ENCODE peak calls at places on chromosome 18, in seven cellular contexts. M is breast epithelium; Z is psoas muscle; P is transverse colon; K is activated CD4-positive, alpha-beta T cell treated with anti-CD3 and anti-CD28 coated beads, Interleukin-2, amount 50 U/mL, for 1 hour; D is stimulated activated CD4-positive, alpha-beta T cell treated with anti-CD3 and anti-CD28 coated beads, Interleukin-15, amount 100 ng/mL, for 24 hours; X is HFFc6. T is an unnamed sample.

GRCh38 chr18:63003899-63004298 is 288.6 kb downstream of the PHLPP1 start:
- DNase-seq in M (no peak), Z (no peak), P (no peak), K (no peak), D (no peak), X (no peak), T (no peak)

GRCh38 chr18:73646772-73647171 is 500.9 kb downstream of the FBXO15 start:
- DNase-seq in M (no peak), Z (no peak), P (no peak), K (no peak), D (no peak), X (peak; percentile 67), T (no peak)

GRCh38 chr18:11767935-11768334 is 78.9 kb downstream of the GNAL start:
- DNase-seq in M (no peak), Z (no peak), P (no peak), K (no peak), D (no peak), X (peak; percentile 16), T (no peak)

GRCh38 chr18:79510046-79510685 is 114.4 kb downstream of the NFATC1 start:
- DNase-seq in M (no peak), Z (peak; percentile 38), P (no peak), K (no peak), D (no peak), X (no peak), T (no peak)

GRCh38 chr18:79572093-79572780 is 107.4 kb upstream of the CTDP1 start:
- DNase-seq in M (no peak), Z (peak; percentile 49), P (no peak), K (no peak), D (no peak), X (no peak), T (no peak)

GRCh38 chr18:61882296-61883004 is 10.4 kb downstream of the RNF152 start:
- DNase-seq in M (peak; percentile 60), Z (no peak), P (no peak), K (no peak), D (no peak), X (peak; percentile 90), T (no peak)

GRCh38 chr18:51537487-51537886 is 340.0 kb upstream of the MEX3C start:
- DNase-seq in M (peak; percentile 50), Z (no peak), P (peak; percentile 19), K (no peak), D (peak; percentile 12), X (no peak), T (no peak)

GRCh38 chr18:38565513-38565912 is 999.9 kb upstream of the CELF4 start:
- DNase-seq in M (no peak), Z (no peak), P (no peak), K (no peak), D (no peak), X (no peak), T (no peak)

GRCh38 chr18:67417864-67418523 is 98.5 kb downstream of the DSEL start:
- DNase-seq in M (no peak), Z (no peak), P (no peak), K (no peak), D (peak; percentile 1), X (peak; percentile 30), T (no peak)

GRCh38 chr18:33578371-33579146 is 540 bp downstream of the ASXL3 start:
- DNase-seq in M (no peak), Z (peak; percentile 57), P (peak; percentile 41), K (no peak), D (no peak), X (no peak), T (no peak)

GRCh38 chr18:77749189-77749588 is 499.5 kb downstream of the GALR1 start:
- DNase-seq in M (no peak), Z (no peak), P (no peak), K (no peak), D (peak; percentile 21), X (no peak), T (no peak)

GRCh38 chr18:10041180-10041579 is 127.4 kb downstream of the VAPA start:
- DNase-seq in M (no peak), Z (peak; percentile 87), P (peak; percentile 55), K (no peak), D (no peak), X (no peak), T (no peak)

GRCh38 chr18:9570255-9570654 is 44.1 kb downstream of the PPP4R1 start:
- DNase-seq in M (no peak), Z (no peak), P (no peak), K (no peak), D (no peak), X (no peak), T (no peak)

GRCh38 chr18:75405341-75405740 is 22.2 kb downstream of the SMIM21 start:
- DNase-seq in M (no peak), Z (no peak), P (no peak), K (no peak), D (no peak), X (peak; percentile 34), T (no peak)

GRCh38 chr18:59024829-59025228 is 114.9 kb upstream of the SEC11C start:
- DNase-seq in M (no peak), Z (no peak), P (no peak), K (no peak), D (no peak), X (peak; percentile 25), T (no peak)

GRCh38 chr18:9577361-9577760 is 37.0 kb downstream of the PPP4R1 start:
- DNase-seq in M (no peak), Z (no peak), P (no peak), K (no peak), D (no peak), X (no peak), T (no peak)